ENCODE peak calls at places on chromosomes 2 and 18, in ten cellular contexts. X is Right ventricle myocardium superior; U is mucosa of gallbladder; Z is Daoy; W is 8988T; D is tibial nerve; M is activated CD8-positive, alpha-beta T cell treated with anti-CD3 and anti-CD28 coated beads, Interleukin-2, amount 10 ng/mL, durations not matched to agents 7 days and 5 days; T is CD8-positive, alpha-beta memory T cell; A is fibroblast of lung; K is SK-MEL-5. O is an unnamed sample.

GRCh38 chr2:176637497-176638166 is 368.4 kb downstream of the MTX2 start:
- DNase-seq in M (no peak), D (no peak), U (peak; percentile 10), T (no peak), A (peak; percentile 18), X (peak; percentile 59), K (peak; percentile 73), Z (peak; percentile 81), W (no peak), O (peak; percentile 76)

GRCh38 chr2:1132328-1132964 is 181.8 kb downstream of the SNTG2 start:
- DNase-seq in Z (peak; percentile 30), X (no peak), M (no peak), U (no peak), A (no peak), D (no peak), W (no peak), K (no peak), T (no peak), O (no peak)

GRCh38 chr18:54033087-54033486 is 191.4 kb downstream of the MBD2 start:
- DNase-seq in M (no peak), T (no peak), Z (no peak), X (no peak), A (no peak), D (no peak), W (no peak), K (no peak), U (no peak), O (no peak)

GRCh38 chr2:45839388-45840251 is 188.1 kb downstream of the PRKCE start:
- DNase-seq in M (no peak), X (no peak), T (no peak), K (peak; percentile 28), W (no peak), U (no peak), D (no peak), A (peak; percentile 51), Z (no peak), O (no peak)

GRCh38 chr2:154697422-154698237 is 865 bp upstream of the KCNJ3 start:
- DNase-seq in K (no peak), U (peak; percentile 18), X (peak; percentile 38), Z (no peak), W (no peak), A (peak; percentile 0), M (no peak), T (no peak), D (no peak), O (no peak)

GRCh38 chr2:25079050-25079635 is 37.3 kb downstream of the EFR3B start:
- DNase-seq in W (no peak), Z (no peak), K (no peak), A (no peak), T (no peak), M (no peak), D (no peak), U (no peak), X (no peak), O (no peak)

GRCh38 chr2:70932631-70933230 is 3.0 kb upstream of the ATP6V1B1 start:
- DNase-seq in U (no peak), T (no peak), A (no peak), K (no peak), Z (no peak), X (no peak), D (no peak), W (no peak), M (peak; percentile 15), O (peak; percentile 34)

GRCh38 chr2:221716434-221717303 is 144.6 kb upstream of the EPHA4 start:
- DNase-seq in X (no peak), K (no peak), A (no peak), W (no peak), M (no peak), D (no peak), Z (peak; percentile 51), T (no peak), U (no peak), O (no peak)

GRCh38 chr2:152518656-152519580 is 183.9 kb downstream of the FMNL2 start:
- DNase-seq in Z (no peak), T (no peak), M (no peak), X (no peak), W (no peak), U (no peak), A (no peak), D (no peak), K (no peak), O (no peak)

GRCh38 chr2:127891806-127892205 is 6.0 kb upstream of the AMMECR1L start:
- DNase-seq in D (no peak), X (no peak), U (no peak), A (no peak), Z (no peak), K (no peak), T (no peak), M (no peak), W (no peak), O (no peak)

GRCh38 chr18:21605218-21605617 is 4.7 kb upstream of the ESCO1 start:
- DNase-seq in T (no peak), U (no peak), A (no peak), K (no peak), W (no peak), D (no peak), X (no peak), Z (no peak), M (no peak), O (no peak)

GRCh38 chr18:34887881-34888580 is 153.2 kb upstream of the MAPRE2 start:
- DNase-seq in X (no peak), U (no peak), D (no peak), A (no peak), K (no peak), T (no peak), Z (no peak), M (no peak), W (no peak), O (no peak)

GRCh38 chr2:204795156-204795555 is 249.9 kb downstream of the PARD3B start:
- DNase-seq in Z (peak; percentile 23), W (no peak), K (no peak), U (no peak), M (no peak), A (peak; percentile 20), D (no peak), T (no peak), X (no peak), O (no peak)

GRCh38 chr18:77544792-77545191 is 295.1 kb downstream of the GALR1 start:
- DNase-seq in T (no peak), K (no peak), Z (no peak), U (no peak), A (no peak), M (no peak), D (no peak), X (no peak), W (no peak), O (no peak)

GRCh38 chr2:110104025-110104771 is 11.4 kb downstream of the MALL start:
- DNase-seq in U (no peak), W (no peak), T (no peak), X (no peak), M (no peak), Z (peak; percentile 81), D (no peak), A (no peak), K (no peak), O (no peak)

GRCh38 chr2:215565897-215566296 is 130.0 kb upstream of the FN1 start:
- DNase-seq in A (no peak), W (no peak), D (no peak), X (no peak), T (no peak), K (no peak), M (no peak), Z (no peak), U (no peak), O (no peak)

GRCh38 chr2:44939074-44940052 is 2.1 kb upstream of the SIX3 start:
- DNase-seq in W (no peak), A (no peak), Z (no peak), T (no peak), K (no peak), D (no peak), M (no peak), X (no peak), U (no peak), O (no peak)

GRCh38 chr2:126781806-126782205 is 116.9 kb upstream of the TEX51 start:
- DNase-seq in X (no peak), T (no peak), D (no peak), Z (no peak), K (no peak), U (no peak), W (no peak), M (no peak), A (no peak), O (no peak)

GRCh38 chr2:590214-591175 is 86.7 kb downstream of the TMEM18 start:
- DNase-seq in M (no peak), U (no peak), T (no peak), D (no peak), K (no peak), Z (no peak), X (no peak), W (no peak), A (no peak), O (no peak)

GRCh38 chr18:46712406-46712805 is 44.4 kb downstream of the ST8SIA5 start:
- DNase-seq in K (no peak), U (no peak), X (no peak), A (peak; percentile 63), W (no peak), D (no peak), Z (peak; percentile 43), T (no peak), M (no peak), O (no peak)

GRCh38 chr2:45928946-45929345 is 277.5 kb downstream of the PRKCE start:
- DNase-seq in W (no peak), A (no peak), U (no peak), Z (no peak), K (no peak), X (no peak), D (no peak), T (no peak), M (no peak), O (no peak)

GRCh38 chr2:239949537-239949936 is 75.6 kb downstream of the NDUFA10 start:
- DNase-seq in W (no peak), T (no peak), X (peak; percentile 16), U (no peak), D (no peak), Z (no peak), K (no peak), A (no peak), M (no peak), O (no peak)

GRCh38 chr2:108169982-108170625 is 69.7 kb upstream of the SULT1C3 start:
- DNase-seq in W (no peak), M (no peak), U (no peak), A (peak; percentile 24), K (peak; percentile 67), Z (no peak), X (no peak), D (no peak), T (no peak), O (no peak)

GRCh38 chr2:162537651-162538050 is 193.7 kb downstream of the GCA start:
- DNase-seq in K (no peak), T (no peak), X (no peak), D (no peak), M (no peak), A (no peak), W (no peak), Z (peak; percentile 4), U (no peak), O (no peak)

GRCh38 chr2:9797681-9798556 is 45.4 kb upstream of the TAF1B start:
- DNase-seq in D (no peak), T (no peak), M (no peak), W (no peak), U (peak; percentile 70), K (no peak), A (no peak), Z (no peak), X (peak; percentile 24), O (no peak)

GRCh38 chr2:176435691-176436215 is 166.5 kb downstream of the MTX2 start:
- DNase-seq in U (no peak), Z (no peak), W (no peak), K (no peak), X (no peak), A (no peak), M (no peak), D (no peak), T (no peak), O (no peak)

GRCh38 chr2:58512878-58513277 is 271.8 kb upstream of the FANCL start:
- DNase-seq in D (no peak), A (no peak), K (no peak), U (no peak), Z (no peak), T (no peak), M (no peak), W (no peak), X (no peak), O (no peak)

GRCh38 chr18:3453540-3454364 is 3.8 kb downstream of the TGIF1 start:
- DNase-seq in U (peak; percentile 65), M (peak; percentile 45), Z (peak; percentile 68), D (peak; percentile 19), T (peak; percentile 38), W (no peak), A (peak; percentile 99), X (peak; percentile 45), K (peak; percentile 79), O (peak; percentile 82)